ENCODE peak calls at places on chromosomes 12 and 14, in seven cellular contexts. M, D, B, Z, C, K and O are unnamed samples.

GRCh38 chr12:51868821-51869489 is 18.9 kb upstream of the ANKRD33 start:
- DNase-seq in M (peak; percentile 65), D (no peak), B (no peak), Z (no peak), C (peak; percentile 89), K (no peak), O (no peak)

GRCh38 chr12:125071456-125071855 is 6.2 kb downstream of the AACS start:
- DNase-seq in M (no peak), D (no peak), B (no peak), Z (no peak), C (no peak), K (peak; percentile 7), O (no peak)

GRCh38 chr14:69439516-69440270 is 41.2 kb downstream of the SLC39A9 start:
- DNase-seq in M (peak; percentile 19), D (no peak), B (no peak), Z (no peak), C (no peak), K (no peak), O (no peak)

GRCh38 chr12:8692573-8692972 is 5.2 kb upstream of the RIMKLB start:
- DNase-seq in M (peak; percentile 50), D (no peak), B (no peak), Z (no peak), C (no peak), K (peak; percentile 57), O (no peak)

GRCh38 chr12:3743803-3744202 is 9.1 kb downstream of the CRACR2A start:
- DNase-seq in M (no peak), D (no peak), B (no peak), Z (no peak), C (no peak), K (no peak), O (no peak)

GRCh38 chr14:64137657-64138290 is 156.4 kb downstream of the ESR2 start:
- DNase-seq in M (no peak), D (no peak), B (no peak), Z (no peak), C (no peak), K (no peak), O (no peak)

GRCh38 chr12:53048780-53049401 is 974 bp upstream of the TNS2 start:
- DNase-seq in M (peak; percentile 51), D (no peak), B (no peak), Z (no peak), C (no peak), K (no peak), O (no peak)

GRCh38 chr14:68530443-68530842 is 262.4 kb downstream of the ZFP36L1 start:
- DNase-seq in M (no peak), D (no peak), B (no peak), Z (no peak), C (no peak), K (no peak), O (no peak)

GRCh38 chr14:33964599-33965317 is 13.9 kb upstream of the EGLN3 start:
- DNase-seq in M (no peak), D (no peak), B (no peak), Z (no peak), C (no peak), K (no peak), O (no peak)

GRCh38 chr12:124049451-124050094 is 76.6 kb downstream of the ZNF664 start:
- DNase-seq in M (no peak), D (no peak), B (no peak), Z (no peak), C (no peak), K (no peak), O (no peak)

GRCh38 chr12:119749666-119750065 is 81.7 kb downstream of the PRKAB1 start:
- DNase-seq in M (no peak), D (no peak), B (no peak), Z (no peak), C (no peak), K (no peak), O (no peak)

GRCh38 chr14:95478309-95478708 is 38.1 kb downstream of the SYNE3 start:
- DNase-seq in M (no peak), D (no peak), B (no peak), Z (no peak), C (no peak), K (no peak), O (no peak)

GRCh38 chr12:112170376-112170775 is 45.0 kb downstream of the TRAFD1 start:
- DNase-seq in M (peak; percentile 25), D (peak; percentile 20), B (peak; percentile 35), Z (no peak), C (peak; percentile 74), K (no peak), O (no peak)

GRCh38 chr12:112595415-112595814 is 176.7 kb downstream of the PTPN11 start:
- DNase-seq in M (no peak), D (no peak), B (no peak), Z (no peak), C (no peak), K (no peak), O (no peak)

GRCh38 chr14:49933128-49933527 is 40.2 kb downstream of the ARF6 start:
- DNase-seq in M (no peak), D (no peak), B (no peak), Z (no peak), C (no peak), K (no peak), O (no peak)

GRCh38 chr12:57452937-57453509 is 2.1 kb upstream of the INHBE start:
- DNase-seq in M (peak; percentile 90), D (peak; percentile 51), B (no peak), Z (peak; percentile 55), C (no peak), K (peak; percentile 41), O (no peak)

GRCh38 chr12:53181935-53182334 is 1.2 kb upstream of the CSAD start:
- DNase-seq in M (no peak), D (no peak), B (no peak), Z (no peak), C (no peak), K (no peak), O (no peak)

GRCh38 chr12:18794000-18794399 is 56.1 kb downstream of the CAPZA3 start:
- DNase-seq in M (no peak), D (no peak), B (no peak), Z (no peak), C (no peak), K (no peak), O (no peak)

GRCh38 chr14:35985504-35986218 is 159.5 kb downstream of the BRMS1L start:
- DNase-seq in M (no peak), D (no peak), B (no peak), Z (no peak), C (no peak), K (peak; percentile 37), O (no peak)

GRCh38 chr12:39417916-39418315 is 25.0 kb downstream of the KIF21A start:
- DNase-seq in M (no peak), D (no peak), B (no peak), Z (no peak), C (no peak), K (no peak), O (no peak)

GRCh38 chr14:90087433-90087832 is 25.6 kb downstream of the KCNK13 start:
- DNase-seq in M (no peak), D (no peak), B (no peak), Z (peak; percentile 62), C (no peak), K (peak; percentile 39), O (no peak)

GRCh38 chr14:58191763-58192596 is 8.0 kb upstream of the ACTR10 start:
- DNase-seq in M (no peak), D (no peak), B (no peak), Z (no peak), C (no peak), K (no peak), O (no peak)

GRCh38 chr12:130689408-130690405 is 26.4 kb downstream of the RIMBP2 start:
- DNase-seq in M (no peak), D (no peak), B (no peak), Z (no peak), C (no peak), K (no peak), O (no peak)

GRCh38 chr12:131188131-131189050 is 234.7 kb downstream of the ADGRD1 start:
- DNase-seq in M (no peak), D (no peak), B (no peak), Z (no peak), C (no peak), K (no peak), O (no peak)

GRCh38 chr14:103846569-103847438 is 571 bp downstream of the PPP1R13B start:
- DNase-seq in M (peak; percentile 30), D (peak; percentile 7), B (peak; percentile 69), Z (no peak), C (peak; percentile 90), K (no peak), O (no peak)

GRCh38 chr12:57381693-57382220 is 49.1 kb downstream of the R3HDM2 start:
- DNase-seq in M (no peak), D (no peak), B (no peak), Z (no peak), C (no peak), K (no peak), O (no peak)

GRCh38 chr12:96368233-96368632 is 32.0 kb downstream of the CDK17 start:
- DNase-seq in M (no peak), D (no peak), B (no peak), Z (peak; percentile 23), C (no peak), K (peak; percentile 36), O (no peak)

GRCh38 chr12:21169878-21170472 is 39.0 kb downstream of the SLCO1B1 start:
- DNase-seq in M (peak; percentile 81), D (peak; percentile 12), B (peak; percentile 2), Z (no peak), C (no peak), K (no peak), O (peak; percentile 2)